ENCODE peak calls at places on chromosomes 7 and 10, in ten cellular contexts. A is neural progenitor cell; W is esophagus squamous epithelium; C is CD8-positive, alpha-beta T cell; U is HCT116; R is sigmoid colon; O is Panc1; M is PC-3; L is osteoblast; Z is tibial artery. J is an unnamed sample. For H3K27me3, the result is how much of the 10 kb centered on the place peaks cover.

GRCh38 chr7:116802784-116803183 is 59.6 kb upstream of the CAPZA2 start:
- DNase-seq in U (peak), C (no peak), O (peak), Z (no peak), L (peak), R (no peak), A (peak), W (no peak), M (peak), J (no peak)

GRCh38 chr10:66586897-66587679 is 338.7 kb upstream of the LRRTM3 start:
- DNase-seq in A (no peak), O (no peak), L (no peak), W (no peak), C (no peak), U (no peak), Z (no peak), M (no peak), R (no peak), J (no peak)

GRCh38 chr7:135316648-135317313 is 83.1 kb downstream of the STRA8 start:
- DNase-seq in C (no peak), M (no peak), U (no peak), R (no peak), O (no peak), L (no peak), W (no peak), A (peak), Z (no peak), J (no peak)

GRCh38 chr7:79090543-79090942 is 362.9 kb downstream of the MAGI2 start:
- DNase-seq in U (no peak), C (no peak), O (no peak), W (no peak), M (peak), A (no peak), Z (no peak), R (no peak), L (no peak), J (no peak)

GRCh38 chr7:40805361-40805760 is 670.6 kb downstream of the SUGCT start:
- DNase-seq in Z (no peak), M (peak), C (no peak), R (no peak), L (no peak), A (no peak), O (no peak), W (no peak), U (no peak), J (no peak)

GRCh38 chr10:84265378-84265777 is 20.5 kb downstream of the RGR start:
- DNase-seq in C (peak), A (no peak), Z (no peak), O (no peak), W (no peak), U (no peak), R (no peak), L (no peak), M (no peak), J (no peak)

GRCh38 chr7:2438181-2438580 is 34.8 kb downstream of the CHST12 start:
- DNase-seq in O (no peak), Z (peak), L (peak), C (no peak), A (no peak), R (no peak), M (no peak), U (no peak), W (no peak), J (no peak)

GRCh38 chr7:37187179-37187578 is 261.5 kb downstream of the ELMO1 start:
- DNase-seq in M (no peak), W (no peak), Z (no peak), U (no peak), C (no peak), L (no peak), R (no peak), A (no peak), O (no peak), J (no peak)

GRCh38 chr10:100969175-100970075 is at the start of gene SEMA4G:
- DNase-seq in W (no peak), U (peak), Z (no peak), C (peak), R (peak), A (peak), M (peak), O (peak), L (peak), J (no peak)

GRCh38 chr10:123135415-123136141 is at the start of gene HMX3:
- DNase-seq in O (no peak), C (no peak), L (peak), R (no peak), Z (no peak), U (no peak), A (peak), M (no peak), W (no peak), J (no peak)

GRCh38 chr7:158034571-158034970 is 553.1 kb downstream of the PTPRN2 start:
- DNase-seq in O (no peak), U (no peak), A (no peak), L (no peak), M (no peak), C (no peak), Z (peak), R (peak), W (no peak), J (no peak)

GRCh38 chr10:34758447-34758996 is 56.6 kb downstream of the PARD3 start:
- DNase-seq in M (peak), Z (no peak), A (no peak), R (no peak), L (peak), U (peak), C (no peak), O (peak), W (no peak), J (peak)

GRCh38 chr10:108688314-108688713 is 1235.0 kb downstream of the XPNPEP1 start:
- DNase-seq in O (no peak), C (no peak), Z (no peak), M (no peak), U (no peak), R (no peak), A (no peak), L (no peak), W (no peak), J (no peak)

GRCh38 chr7:140242057-140243031 is 65.6 kb upstream of the KDM7A start:
- DNase-seq in R (no peak), W (no peak), U (no peak), L (no peak), M (no peak), O (no peak), A (no peak), Z (no peak), C (no peak), J (no peak)

GRCh38 chr10:126872768-126873167 is 32.5 kb upstream of the DOCK1 start:
- DNase-seq in A (peak), Z (no peak), O (no peak), R (no peak), U (no peak), W (no peak), L (no peak), C (no peak), M (no peak), J (no peak)

GRCh38 chr7:45451636-45452035 is 122.5 kb upstream of the ADCY1 start:
- DNase-seq in L (peak), C (no peak), M (peak), O (no peak), W (no peak), Z (no peak), R (no peak), U (no peak), A (no peak), J (peak)

GRCh38 chr7:66330961-66331360 is 125.8 kb downstream of the TPST1 start:
- DNase-seq in Z (peak), M (no peak), O (no peak), L (no peak), R (peak), C (no peak), W (no peak), U (no peak), A (no peak), J (no peak)

GRCh38 chr10:97321807-97322195 is 2.7 kb downstream of the FRAT1 start:
- DNase-seq in M (no peak), Z (no peak), L (no peak), W (no peak), R (no peak), U (no peak), A (peak), C (no peak), O (no peak), J (no peak)

GRCh38 chr10:132690401-132690800 is 95.5 kb downstream of the NKX6-2 start:
- DNase-seq in L (peak), W (no peak), Z (peak), O (no peak), M (no peak), R (peak), U (no peak), A (no peak), C (no peak), J (no peak)

GRCh38 chr7:107934991-107935770 is 44.2 kb downstream of the DLD start:
- DNase-seq in L (peak), R (no peak), O (no peak), A (no peak), Z (no peak), W (no peak), M (peak), C (no peak), U (no peak), J (no peak)

GRCh38 chr10:106734220-106734619 is 430.3 kb downstream of the SORCS1 start:
- DNase-seq in L (no peak), M (no peak), C (no peak), Z (no peak), R (no peak), A (no peak), W (no peak), U (no peak), O (no peak), J (no peak)

GRCh38 chr10:89078729-89079672 is 88.4 kb downstream of the FAS start:
- DNase-seq in O (no peak), M (no peak), U (no peak), R (no peak), W (no peak), Z (no peak), L (no peak), C (no peak), A (no peak), J (no peak)

GRCh38 chr7:135617781-135618180 is 44.5 kb upstream of the STMP1 start:
- DNase-seq in Z (no peak), O (no peak), A (no peak), M (no peak), L (no peak), R (no peak), C (no peak), U (no peak), W (no peak), J (no peak)

DNA sequence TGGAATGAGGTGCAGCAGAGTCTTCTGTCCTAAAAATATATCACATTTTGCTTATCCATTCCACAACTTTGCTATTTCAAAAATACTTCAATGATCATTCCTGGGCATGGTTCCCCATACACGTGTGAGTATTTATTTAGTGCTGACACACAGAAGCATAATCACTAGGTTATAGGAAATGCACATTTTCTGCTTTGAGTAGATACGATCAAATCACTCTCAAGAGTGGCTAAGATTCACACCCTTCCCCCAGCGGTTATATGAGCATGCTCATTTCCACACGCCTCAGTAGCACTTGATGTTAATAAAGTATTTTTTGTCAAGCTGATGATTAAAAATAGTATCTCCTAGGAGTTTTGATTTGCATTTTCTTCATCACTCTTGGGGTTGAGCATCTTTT is 93.5 kb upstream of the LRRC4 start:
- DNase-seq in Z (no peak), C (no peak), O (no peak), M (no peak), R (no peak), U (no peak), L (no peak), W (no peak), A (no peak), J (no peak)
- H3K4me3 ChIP-seq in Z (no peak), C (no peak), O (no peak), M (no peak), R (no peak), U (no peak), L (no peak), W (no peak), A (no peak), J (no peak)

DNA sequence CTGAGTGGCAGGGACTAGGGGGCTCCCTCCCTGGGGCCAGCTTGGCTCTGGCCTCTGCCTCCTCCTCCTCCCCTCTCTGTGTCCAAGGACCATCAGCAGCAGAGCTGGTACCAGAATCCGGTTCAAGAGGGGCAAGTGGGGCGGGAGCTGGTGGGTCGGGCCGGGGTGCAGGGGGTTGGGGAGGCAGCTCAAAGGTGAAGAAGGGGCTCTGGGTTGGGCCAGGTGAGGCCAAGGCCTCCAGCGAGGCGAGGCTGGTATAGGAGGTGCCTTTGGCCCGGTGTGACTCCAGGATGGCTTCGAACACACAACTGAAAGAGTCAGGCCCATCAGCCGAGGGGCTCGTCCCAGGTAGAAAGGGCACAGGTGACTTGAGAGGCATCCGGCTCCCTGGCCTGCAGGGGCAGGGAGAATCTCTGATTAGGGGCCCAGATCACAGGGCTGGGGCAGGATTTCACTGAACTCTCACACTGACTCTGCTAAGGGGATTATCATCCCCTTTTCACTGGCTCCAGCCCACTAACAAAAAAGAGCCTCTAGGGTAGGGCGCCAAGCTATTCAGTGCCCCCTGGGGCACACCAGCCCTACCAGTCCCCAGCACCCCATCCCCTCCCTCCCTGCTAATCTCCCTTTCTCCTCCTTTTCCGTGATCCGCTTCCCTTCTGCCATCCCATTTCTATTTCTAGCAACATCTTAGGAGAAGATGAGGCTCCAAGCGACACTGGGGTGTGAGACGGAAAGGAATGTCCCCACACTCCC is 4.6 kb downstream of the PSD start:
- DNase-seq in A (peak), R (no peak), W (no peak), U (no peak), L (peak), O (no peak), C (no peak), M (no peak), Z (no peak), J (no peak)
- TF ChIP-seq CTCF in A (no peak), R (no peak), W (no peak), U (no peak), L (no peak), O (no peak), C (no peak), M (no peak), Z (no peak), J (no peak)

DNA sequence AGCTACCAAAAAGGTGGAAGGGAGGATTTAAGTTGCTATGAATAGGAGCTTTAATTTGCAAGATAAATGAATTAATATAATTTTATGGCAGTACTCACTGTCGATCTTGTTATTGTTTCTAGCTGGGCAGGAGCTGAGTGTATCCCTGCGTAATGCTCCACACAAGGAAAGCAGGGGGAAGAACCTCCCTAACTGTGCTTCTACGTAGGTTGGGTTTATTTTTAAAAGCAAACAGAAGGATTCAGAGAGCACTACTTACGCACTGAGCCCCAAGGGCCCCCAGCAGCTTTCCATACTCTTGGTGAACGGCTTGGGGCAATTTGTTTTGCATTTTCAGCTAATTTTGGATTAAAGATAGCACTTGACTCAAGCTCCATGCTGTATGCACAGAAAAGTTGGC is 9.6 kb downstream of the DUSP5 start:
- DNase-seq in U (no peak), M (no peak), Z (no peak), A (no peak), W (no peak), C (no peak), O (no peak), R (no peak), L (no peak), J (no peak)
- H3K27me3 ChIP-seq in U (under half), M (under half), Z (under half), A (under half), W (under half), C (under half), O (under half), R (under half), L (under half), J (under half)

DNA sequence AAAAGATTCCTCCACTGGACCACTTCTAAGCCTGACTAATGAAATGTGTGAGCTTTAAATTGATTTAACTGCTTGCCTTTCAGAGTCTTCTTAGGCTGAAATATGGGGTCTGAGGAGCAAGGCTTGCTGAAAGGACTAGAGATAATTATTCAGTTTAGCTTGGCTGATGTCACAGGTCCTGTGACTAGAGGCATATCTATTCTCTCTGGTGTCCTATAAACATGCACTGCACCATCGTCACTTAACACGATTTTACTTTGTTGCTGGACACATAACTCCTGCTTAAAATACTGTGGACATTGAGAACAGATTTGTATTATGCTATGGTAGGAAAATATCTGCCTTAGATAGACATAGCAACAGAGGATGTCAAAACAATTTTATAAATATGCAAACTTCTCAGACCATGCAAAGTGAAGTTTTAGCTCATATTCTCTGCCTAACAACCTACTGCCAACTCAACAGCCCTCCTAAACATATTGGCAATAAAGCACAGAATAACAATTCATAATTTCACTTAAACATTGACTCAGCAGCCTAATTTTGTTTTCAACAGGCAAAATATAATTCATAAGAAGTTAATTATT is 80.2 kb downstream of the RNF133 start:
- DNase-seq in U (no peak), R (no peak), C (no peak), L (no peak), O (no peak), W (no peak), A (no peak), M (no peak), Z (no peak), J (no peak)
- H3K4me3 ChIP-seq in U (no peak), R (no peak), C (no peak), L (no peak), O (no peak), W (no peak), A (no peak), M (no peak), Z (no peak), J (no peak)

DNA sequence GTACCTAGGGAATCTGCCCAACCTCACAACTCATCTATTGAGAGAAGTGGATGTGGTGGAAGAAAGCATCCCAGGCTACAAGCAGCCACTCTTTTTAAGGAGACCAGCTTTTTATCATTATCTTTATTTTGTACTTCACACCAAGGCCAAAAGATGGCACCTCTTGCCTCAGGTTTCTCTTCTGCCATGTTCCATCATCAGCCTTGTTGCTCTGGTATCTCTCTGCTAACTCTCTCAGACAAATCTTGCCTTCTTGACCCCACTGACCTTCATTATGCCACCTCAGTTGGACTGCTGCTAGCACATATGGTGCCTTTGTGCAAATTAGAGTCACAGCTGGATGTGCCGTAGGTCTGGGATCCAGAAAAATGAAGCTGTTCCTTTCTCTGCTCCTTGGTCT is 47.2 kb upstream of the DYNC1I1 start:
- DNase-seq in Z (no peak), L (no peak), M (peak), O (no peak), R (no peak), W (no peak), C (no peak), A (peak), U (no peak), J (no peak)
- TF ChIP-seq CTCF in Z (no peak), L (no peak), M (no peak), O (no peak), R (no peak), W (no peak), C (no peak), A (peak), U (peak), J (no peak)

GRCh38 chr7:26704786-26705185 is 159.6 kb downstream of the SKAP2 start:
- DNase-seq in U (no peak), Z (no peak), W (no peak), C (no peak), O (no peak), A (no peak), L (no peak), R (no peak), M (no peak), J (no peak)

GRCh38 chr7:26713981-26714380 is 150.4 kb downstream of the SKAP2 start:
- DNase-seq in R (no peak), Z (no peak), L (peak), O (no peak), M (peak), C (no peak), W (no peak), U (no peak), A (no peak), J (no peak)

GRCh38 chr7:26705567-26705966 is 158.8 kb downstream of the SKAP2 start:
- DNase-seq in M (peak), C (no peak), O (peak), U (no peak), Z (no peak), W (no peak), A (no peak), R (no peak), L (peak), J (peak)

GRCh38 chr7:26704036-26704435 is 160.4 kb downstream of the SKAP2 start:
- DNase-seq in A (no peak), U (no peak), Z (no peak), R (no peak), M (no peak), L (no peak), C (no peak), O (no peak), W (no peak), J (no peak)

GRCh38 chr7:26709210-26709990 is 155.0 kb downstream of the SKAP2 start:
- DNase-seq in W (no peak), U (no peak), M (peak), R (no peak), C (no peak), Z (no peak), A (no peak), O (no peak), L (no peak), J (no peak)
- H3K27me3 ChIP-seq in W (under half), U (under half), M (under half), R (under half), C (under half), Z (under half), A (under half), O (under half), L (under half), J (under half)

DNA sequence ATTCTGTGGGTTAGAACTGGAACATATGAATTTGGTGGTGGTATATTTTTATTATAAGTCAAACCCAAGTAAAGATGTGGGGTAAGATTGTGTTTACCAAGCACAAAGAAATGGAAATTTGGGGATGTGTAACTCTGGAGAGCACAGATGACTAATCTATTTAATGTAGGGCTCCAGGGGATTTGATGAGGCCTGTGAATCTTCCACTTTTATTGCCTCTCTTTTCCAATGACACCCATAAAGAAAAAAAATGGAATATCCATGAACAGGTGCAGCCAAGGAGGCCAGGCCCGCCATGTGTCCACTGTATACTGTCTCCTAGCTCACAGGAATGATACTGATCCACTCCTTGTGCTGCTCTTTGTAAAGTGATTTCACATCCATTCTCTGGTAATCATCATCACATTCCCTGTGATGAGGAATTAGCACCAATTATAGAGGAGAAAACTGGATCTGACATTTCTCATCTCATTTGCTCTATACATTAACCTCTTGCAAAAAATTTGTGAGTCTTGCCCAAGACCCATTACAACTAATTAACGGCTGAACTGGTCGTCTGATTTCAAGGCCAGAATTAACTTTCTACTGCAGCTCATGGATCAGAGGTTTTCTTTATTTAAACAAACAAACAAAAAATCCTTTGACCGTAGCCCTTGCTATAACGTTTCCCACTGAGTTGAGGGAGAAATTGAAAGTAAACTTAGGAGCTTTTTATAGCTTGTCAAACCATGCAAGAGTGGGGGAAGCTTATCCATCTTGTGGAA is 3.0 kb downstream of the SRGN start:
- DNase-seq in W (no peak), O (no peak), M (peak), A (no peak), Z (no peak), C (no peak), U (no peak), L (no peak), R (no peak), J (no peak)
- H3K4me3 ChIP-seq in W (peak), O (no peak), M (peak), A (no peak), Z (peak), C (peak), U (no peak), L (peak), R (peak), J (no peak)